ENCODE peak calls at places on chromosomes 13 and 19, in four cellular contexts. One of them, this sample, is unnamed.

GRCh38 chr13:50740052-50740741 is 103.3 kb downstream of the DLEU7 start:
- DNase-seq in T-cell: no peak
- DNase-seq in neural progenitor cell: no peak
- DNase-seq in tibial nerve: no peak
- DNase-seq in this sample: peak; percentile 77

GRCh38 chr13:50456111-50456510 is 387.4 kb downstream of the DLEU7 start:
- DNase-seq in tibial nerve: no peak
- DNase-seq in T-cell: no peak
- DNase-seq in neural progenitor cell: no peak
- DNase-seq in this sample: peak; percentile 27

GRCh38 chr13:74443623-74444022 is 309.4 kb upstream of the KLF12 start:
- DNase-seq in tibial nerve: no peak
- DNase-seq in T-cell: no peak
- DNase-seq in neural progenitor cell: no peak
- DNase-seq in this sample: peak; percentile 90

GRCh38 chr13:49540552-49540951 is 44.8 kb downstream of the PHF11 start:
- DNase-seq in T-cell: no peak
- DNase-seq in neural progenitor cell: peak; percentile 5
- DNase-seq in tibial nerve: no peak
- DNase-seq in this sample: peak; percentile 9

GRCh38 chr13:47459512-47459911 is 541.6 kb downstream of the SUCLA2 start:
- DNase-seq in tibial nerve: no peak
- DNase-seq in neural progenitor cell: peak; percentile 38
- DNase-seq in T-cell: no peak
- DNase-seq in this sample: peak; percentile 67

GRCh38 chr19:42424712-42425131 is 2.5 kb downstream of the LIPE start:
- DNase-seq in tibial nerve: no peak
- DNase-seq in T-cell: no peak
- DNase-seq in neural progenitor cell: peak; percentile 50
- DNase-seq in this sample: no peak

GRCh38 chr13:38951525-38952313 is 38.9 kb downstream of the STOML3 start:
- DNase-seq in T-cell: no peak
- DNase-seq in tibial nerve: peak; percentile 13
- DNase-seq in neural progenitor cell: peak; percentile 30
- DNase-seq in this sample: no peak

GRCh38 chr13:109425821-109426689 is 360.3 kb downstream of the IRS2 start:
- DNase-seq in neural progenitor cell: no peak
- DNase-seq in T-cell: no peak
- DNase-seq in tibial nerve: no peak
- DNase-seq in this sample: no peak

GRCh38 chr13:25630327-25630726 is 258.6 kb downstream of the ATP8A2 start:
- DNase-seq in tibial nerve: no peak
- DNase-seq in T-cell: no peak
- DNase-seq in neural progenitor cell: peak; percentile 18
- DNase-seq in this sample: no peak

GRCh38 chr19:39845621-39846175 is 481 bp downstream of the FBL start:
- DNase-seq in neural progenitor cell: peak; percentile 61
- DNase-seq in T-cell: no peak
- DNase-seq in tibial nerve: no peak
- DNase-seq in this sample: peak; percentile 70